ENCODE peak calls at places on chromosomes 12 and 14, in four cellular contexts. One of them, this sample, is unnamed.

GRCh38 chr14:98138666-98139065 is 1133.3 kb downstream of the BCL11B start:
- DNase-seq in MM.1S: peak
- DNase-seq in GM23248: peak
- DNase-seq in PC-3: peak
- DNase-seq in this sample: peak

GRCh38 chr12:76441016-76441415 is 92.8 kb upstream of the BBS10 start:
- DNase-seq in GM23248: no peak
- DNase-seq in PC-3: no peak
- DNase-seq in MM.1S: no peak
- DNase-seq in this sample: no peak

GRCh38 chr14:56333361-56334279 is 215.4 kb downstream of the PELI2 start:
- DNase-seq in MM.1S: no peak
- DNase-seq in PC-3: peak
- DNase-seq in GM23248: peak
- DNase-seq in this sample: no peak

GRCh38 chr14:101639257-101639833 is 78.0 kb downstream of the DIO3 start:
- DNase-seq in GM23248: no peak
- DNase-seq in PC-3: no peak
- DNase-seq in MM.1S: no peak
- DNase-seq in this sample: no peak

GRCh38 chr12:31118831-31119530 is 45.3 kb downstream of the DDX11 start:
- DNase-seq in PC-3: no peak
- DNase-seq in MM.1S: no peak
- DNase-seq in GM23248: no peak
- DNase-seq in this sample: peak

GRCh38 chr12:113727651-113728061 is 238.5 kb downstream of the RBM19 start:
- DNase-seq in MM.1S: no peak
- DNase-seq in PC-3: peak
- DNase-seq in GM23248: peak
- DNase-seq in this sample: peak

GRCh38 chr12:87848248-87848868 is 180.8 kb downstream of the C12orf50 start:
- DNase-seq in GM23248: peak
- DNase-seq in PC-3: peak
- DNase-seq in MM.1S: peak
- DNase-seq in this sample: peak

GRCh38 chr12:60394680-60395079 is 798.9 kb downstream of the SLC16A7 start:
- DNase-seq in PC-3: peak
- DNase-seq in MM.1S: no peak
- DNase-seq in GM23248: peak
- DNase-seq in this sample: no peak

GRCh38 chr14:105424861-105425260 is 5.2 kb downstream of the MTA1 start:
- DNase-seq in GM23248: no peak
- DNase-seq in PC-3: no peak
- DNase-seq in MM.1S: no peak
- DNase-seq in this sample: no peak

GRCh38 chr12:93857917-93858513 is 180.8 kb downstream of the CRADD start:
- DNase-seq in MM.1S: no peak
- DNase-seq in GM23248: no peak
- DNase-seq in PC-3: no peak
- DNase-seq in this sample: peak

GRCh38 chr14:69464829-69465228 is 19.7 kb upstream of the PLEKHD1 start:
- DNase-seq in PC-3: peak
- DNase-seq in MM.1S: no peak
- DNase-seq in GM23248: peak
- DNase-seq in this sample: no peak

GRCh38 chr12:42790761-42791151 is 201.2 kb upstream of the PRICKLE1 start:
- DNase-seq in GM23248: peak
- DNase-seq in PC-3: peak
- DNase-seq in MM.1S: no peak
- DNase-seq in this sample: no peak

GRCh38 chr14:34983148-34983760 is 462 bp downstream of the SRP54 start:
- DNase-seq in MM.1S: peak
- DNase-seq in GM23248: no peak
- DNase-seq in PC-3: no peak
- DNase-seq in this sample: no peak

GRCh38 chr14:92897922-92898599 is 24.9 kb upstream of the CHGA start:
- DNase-seq in PC-3: peak
- DNase-seq in GM23248: peak
- DNase-seq in MM.1S: no peak
- DNase-seq in this sample: no peak

GRCh38 chr12:5083955-5084849 is 40.5 kb downstream of the KCNA5 start:
- DNase-seq in MM.1S: peak
- DNase-seq in PC-3: peak
- DNase-seq in GM23248: peak
- DNase-seq in this sample: peak

GRCh38 chr12:108615918-108616317 is 17.8 kb downstream of the SELPLG start:
- DNase-seq in GM23248: no peak
- DNase-seq in MM.1S: peak
- DNase-seq in PC-3: no peak
- DNase-seq in this sample: no peak

GRCh38 chr12:103751171-103751570 is 89.9 kb downstream of the NT5DC3 start:
- DNase-seq in GM23248: no peak
- DNase-seq in MM.1S: no peak
- DNase-seq in PC-3: no peak
- DNase-seq in this sample: peak

GRCh38 chr12:77232045-77232444 is 166.7 kb upstream of the E2F7 start:
- DNase-seq in PC-3: no peak
- DNase-seq in GM23248: peak
- DNase-seq in MM.1S: no peak
- DNase-seq in this sample: no peak

GRCh38 chr12:65586796-65587195 is 237.5 kb upstream of the HMGA2 start:
- DNase-seq in MM.1S: no peak
- DNase-seq in PC-3: no peak
- DNase-seq in GM23248: no peak
- DNase-seq in this sample: no peak

DNA sequence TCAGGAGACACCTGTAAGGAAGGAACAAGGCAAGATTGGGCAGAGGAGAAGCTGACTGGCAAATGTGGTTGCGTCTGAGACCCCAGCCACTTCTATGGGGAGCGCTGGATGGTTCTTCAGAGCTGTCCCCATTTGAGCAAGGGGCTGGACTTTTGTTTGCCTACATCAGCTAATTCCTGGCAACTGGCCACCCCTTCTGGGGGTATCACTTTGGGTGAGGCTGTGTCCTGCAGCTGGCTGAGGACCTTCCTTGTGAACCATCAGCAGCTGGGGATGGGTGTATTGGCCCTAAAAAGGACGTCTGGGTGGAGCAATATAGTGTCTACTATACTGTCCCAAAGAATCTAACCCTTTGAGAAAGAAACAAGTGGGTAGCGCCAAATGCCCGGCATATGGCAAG is 23.6 kb downstream of the PPFIBP1 start:
- DNase-seq in MM.1S: no peak
- DNase-seq in PC-3: no peak
- DNase-seq in GM23248: no peak
- DNase-seq in this sample: no peak
- H3K4me2 ChIP-seq in MM.1S: no peak
- H3K4me2 ChIP-seq in PC-3: no peak
- H3K4me2 ChIP-seq in GM23248: no peak
- H3K4me2 ChIP-seq in this sample: no peak

DNA sequence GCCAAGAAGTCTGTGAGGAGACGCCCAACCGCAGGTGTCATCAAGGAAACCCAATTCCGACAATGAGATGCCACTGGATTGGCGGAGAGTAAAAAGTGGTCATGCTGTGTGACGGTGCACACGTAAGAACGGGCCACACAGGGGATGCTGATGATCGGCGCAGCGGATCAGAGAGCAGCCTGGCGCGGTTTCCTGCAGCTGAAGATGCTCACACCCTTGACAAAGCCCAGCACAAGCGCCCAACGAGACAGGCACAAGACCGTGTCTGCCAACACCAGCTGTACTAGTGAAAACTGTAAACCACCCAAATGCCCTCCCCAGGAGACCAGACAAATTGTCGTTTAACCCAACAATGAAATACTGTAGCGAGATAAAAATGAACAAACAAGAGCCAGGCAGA is 55.7 kb downstream of the CCDC85C start:
- DNase-seq in GM23248: no peak
- DNase-seq in PC-3: no peak
- DNase-seq in MM.1S: no peak
- DNase-seq in this sample: no peak
- H3K27ac ChIP-seq in GM23248: no peak
- H3K27ac ChIP-seq in PC-3: no peak
- H3K27ac ChIP-seq in MM.1S: no peak
- H3K27ac ChIP-seq in this sample: no peak

GRCh38 chr14:29937116-29937515 is 9.5 kb upstream of the PRKD1 start:
- DNase-seq in GM23248: peak
- DNase-seq in PC-3: peak
- DNase-seq in MM.1S: no peak
- DNase-seq in this sample: no peak
- TF ChIP-seq EZH2phosphoT487 in GM23248: no peak
- TF ChIP-seq EZH2phosphoT487 in PC-3: no peak
- TF ChIP-seq EZH2phosphoT487 in MM.1S: no peak
- TF ChIP-seq EZH2phosphoT487 in this sample: no peak

DNA sequence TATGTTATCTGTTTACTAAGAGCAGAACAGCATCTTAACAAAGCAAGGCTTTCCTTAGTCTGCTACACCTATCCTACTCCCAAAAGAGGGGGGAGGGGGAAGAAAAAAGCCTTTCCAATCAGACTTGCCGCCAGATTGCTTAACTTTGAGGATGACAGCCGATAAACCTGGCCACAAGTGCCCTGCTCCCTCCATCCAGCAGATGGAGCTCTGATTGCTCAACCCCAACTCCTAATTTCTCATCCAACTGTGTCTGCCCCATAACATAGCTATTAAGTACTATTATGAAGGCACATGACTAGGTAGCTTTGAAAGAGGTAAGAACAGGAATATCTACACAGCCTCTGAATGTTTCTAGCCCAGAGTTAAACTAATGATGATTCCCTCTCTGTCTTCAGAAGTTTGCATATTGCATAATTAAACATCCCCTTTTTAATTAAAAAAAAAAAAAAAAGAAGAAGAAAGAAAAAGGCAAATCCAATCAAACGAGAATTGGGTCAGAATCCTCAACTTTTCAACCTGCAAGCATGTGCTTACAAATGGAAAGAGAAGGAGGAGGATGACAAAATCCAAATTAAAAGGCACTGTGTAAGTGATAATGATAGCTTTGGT is 247.4 kb downstream of the GALC start:
- DNase-seq in MM.1S: peak
- DNase-seq in GM23248: peak
- DNase-seq in PC-3: peak
- DNase-seq in this sample: peak
- H3K4me2 ChIP-seq in MM.1S: no peak
- H3K4me2 ChIP-seq in GM23248: no peak
- H3K4me2 ChIP-seq in PC-3: no peak
- H3K4me2 ChIP-seq in this sample: no peak

GRCh38 chr14:85454183-85454813 is 75.6 kb upstream of the FLRT2 start:
- DNase-seq in PC-3: no peak
- DNase-seq in MM.1S: no peak
- DNase-seq in GM23248: no peak
- DNase-seq in this sample: no peak
- H3K27ac ChIP-seq in PC-3: no peak
- H3K27ac ChIP-seq in MM.1S: no peak
- H3K27ac ChIP-seq in GM23248: no peak
- H3K27ac ChIP-seq in this sample: no peak

GRCh38 chr12:130439250-130439649 is 101.6 kb downstream of the PIWIL1 start:
- DNase-seq in PC-3: no peak
- DNase-seq in MM.1S: no peak
- DNase-seq in GM23248: no peak
- DNase-seq in this sample: no peak
- TF ChIP-seq EZH2phosphoT487 in PC-3: no peak
- TF ChIP-seq EZH2phosphoT487 in MM.1S: no peak
- TF ChIP-seq EZH2phosphoT487 in GM23248: no peak
- TF ChIP-seq EZH2phosphoT487 in this sample: no peak

GRCh38 chr12:92462527-92462926 is 240.3 kb upstream of the PLEKHG7 start:
- DNase-seq in GM23248: no peak
- DNase-seq in PC-3: no peak
- DNase-seq in MM.1S: peak
- DNase-seq in this sample: no peak
- H3K4me2 ChIP-seq in GM23248: no peak
- H3K4me2 ChIP-seq in PC-3: no peak
- H3K4me2 ChIP-seq in MM.1S: peak
- H3K4me2 ChIP-seq in this sample: no peak

GRCh38 chr14:77303417-77304156 is 17.1 kb downstream of the POMT2 start:
- DNase-seq in GM23248: peak
- DNase-seq in PC-3: peak
- DNase-seq in MM.1S: no peak
- DNase-seq in this sample: no peak

GRCh38 chr14:77307099-77307496 is 13.6 kb downstream of the POMT2 start:
- DNase-seq in PC-3: no peak
- DNase-seq in GM23248: peak
- DNase-seq in MM.1S: no peak
- DNase-seq in this sample: no peak

GRCh38 chr14:77309122-77309521 is 11.6 kb downstream of the POMT2 start:
- DNase-seq in GM23248: no peak
- DNase-seq in PC-3: no peak
- DNase-seq in MM.1S: no peak
- DNase-seq in this sample: no peak

GRCh38 chr14:77305696-77306095 is 15.0 kb downstream of the POMT2 start:
- DNase-seq in PC-3: no peak
- DNase-seq in MM.1S: no peak
- DNase-seq in GM23248: no peak
- DNase-seq in this sample: no peak

GRCh38 chr14:77306406-77307098 is 14.1 kb downstream of the POMT2 start:
- DNase-seq in MM.1S: no peak
- DNase-seq in PC-3: no peak
- DNase-seq in GM23248: peak
- DNase-seq in this sample: peak
- H3K27ac ChIP-seq in MM.1S: no peak
- H3K27ac ChIP-seq in PC-3: no peak
- H3K27ac ChIP-seq in GM23248: peak
- H3K27ac ChIP-seq in this sample: peak

GRCh38 chr12:52278530-52278929 is 4.1 kb downstream of the KRT86 start:
- DNase-seq in MM.1S: no peak
- DNase-seq in PC-3: peak
- DNase-seq in GM23248: no peak
- DNase-seq in this sample: peak
- TF ChIP-seq EZH2phosphoT487 in MM.1S: no peak
- TF ChIP-seq EZH2phosphoT487 in PC-3: no peak
- TF ChIP-seq EZH2phosphoT487 in GM23248: no peak
- TF ChIP-seq EZH2phosphoT487 in this sample: no peak

GRCh38 chr12:130714591-130715149 is 1.4 kb downstream of the RIMBP2 start:
- DNase-seq in MM.1S: no peak
- DNase-seq in PC-3: no peak
- DNase-seq in GM23248: no peak
- DNase-seq in this sample: peak
- H3K4me2 ChIP-seq in MM.1S: peak
- H3K4me2 ChIP-seq in PC-3: no peak
- H3K4me2 ChIP-seq in GM23248: no peak
- H3K4me2 ChIP-seq in this sample: peak

This sample was measured in neural progenitor cell.